ENCODE peak calls at places on chromosomes 4 and X, in six cellular contexts. O is D721Med, U is tibial artery, R is GM06990, E is body of pancreas, V is pancreas. H is an unnamed sample.

GRCh38 chr4:173469622-173470021 is 60.4 kb downstream of the HAND2 start:
- DNase-seq in O (no peak), U (no peak), V (no peak), E (no peak), R (no peak), H (no peak)

GRCh38 chr4:32258986-32259385 is 1538.8 kb downstream of the PCDH7 start:
- DNase-seq in O (no peak), E (no peak), R (no peak), V (no peak), U (no peak), H (no peak)

GRCh38 chr4:102344520-102344954 is 745 bp downstream of the SLC39A8 start:
- DNase-seq in O (peak), R (peak), E (no peak), U (peak), V (peak), H (peak)

GRCh38 chr4:180189639-180190038 is 2053.6 kb upstream of the TENM3 start:
- DNase-seq in R (no peak), U (no peak), V (no peak), E (no peak), O (no peak), H (no peak)

GRCh38 chr4:150280081-150280950 is 202.1 kb downstream of the DCLK2 start:
- DNase-seq in U (no peak), V (no peak), E (no peak), O (no peak), R (no peak), H (no peak)

GRCh38 chrX:154349979-154350378 is 24.5 kb downstream of the FLNA start:
- DNase-seq in U (no peak), E (no peak), O (no peak), R (no peak), V (no peak), H (no peak)

GRCh38 chr4:102174800-102175199 is 170.5 kb downstream of the SLC39A8 start:
- DNase-seq in E (no peak), U (no peak), V (no peak), R (no peak), O (no peak), H (no peak)

GRCh38 chrX:18964880-18965279 is 19.0 kb downstream of the PHKA2 start:
- DNase-seq in U (no peak), R (no peak), O (no peak), E (no peak), V (no peak), H (no peak)

GRCh38 chr4:38386654-38387188 is 277.3 kb upstream of the KLF3 start:
- DNase-seq in V (no peak), E (no peak), U (no peak), R (no peak), O (no peak), H (no peak)

GRCh38 chr4:25552580-25553271 is 102.9 kb upstream of the SLC34A2 start:
- DNase-seq in E (peak), U (no peak), V (peak), O (no peak), R (no peak), H (no peak)

GRCh38 chrX:7085879-7086278 is 61.6 kb upstream of the STS start:
- DNase-seq in O (no peak), V (no peak), E (no peak), R (no peak), U (no peak), H (no peak)

GRCh38 chrX:7090506-7091095 is 56.9 kb upstream of the STS start:
- DNase-seq in E (no peak), R (no peak), O (no peak), V (no peak), U (no peak), H (no peak)

GRCh38 chrX:7086384-7086783 is 61.1 kb upstream of the STS start:
- DNase-seq in E (no peak), O (no peak), R (no peak), V (no peak), U (no peak), H (no peak)

GRCh38 chrX:7091923-7092322 is 55.6 kb upstream of the STS start:
- DNase-seq in E (no peak), O (no peak), R (no peak), U (no peak), V (no peak), H (no peak)

DNA sequence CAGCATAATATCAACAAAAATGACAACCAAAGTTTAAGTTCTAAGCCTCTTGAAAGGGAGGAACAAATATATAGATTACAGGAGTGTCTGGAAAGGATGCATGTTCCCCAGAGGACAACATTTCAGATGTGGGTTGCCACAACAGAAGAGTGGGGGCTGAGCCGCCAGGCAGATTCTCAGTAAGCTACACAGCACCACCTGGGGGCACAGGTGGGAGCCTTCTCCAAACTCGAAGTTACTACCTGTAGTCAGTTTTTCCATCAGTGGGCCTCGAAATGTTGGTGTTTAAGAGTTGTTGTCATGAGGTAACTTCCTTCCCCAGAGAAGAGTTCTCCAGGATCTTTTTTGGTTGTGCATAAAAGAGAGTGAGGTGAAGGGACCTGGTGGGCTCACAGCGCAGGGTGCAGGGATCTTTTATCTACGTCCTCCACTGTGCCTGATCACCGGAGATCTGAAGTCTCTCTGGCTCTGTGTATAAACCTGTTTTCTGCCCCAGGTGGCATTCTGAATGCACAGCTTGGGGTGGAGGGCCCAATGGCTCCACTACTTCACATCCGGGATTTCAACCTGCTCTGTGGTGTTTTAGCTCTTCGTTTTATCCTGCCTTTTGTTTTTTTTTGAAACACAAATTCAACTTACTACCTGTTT is 58.4 kb upstream of the STS start:
- DNase-seq in U (no peak), R (no peak), V (no peak), O (no peak), E (no peak), H (peak)
- TF ChIP-seq CTCF in U (no peak), R (peak), V (no peak), O (peak), E (no peak), H (peak)

GRCh38 chrX:6661731-6662130 is 126.8 kb upstream of the VCX3A start:
- DNase-seq in O (no peak), U (no peak), V (no peak), E (no peak), R (no peak), H (no peak)

GRCh38 chrX:6660567-6661252 is 125.8 kb upstream of the VCX3A start:
- DNase-seq in V (no peak), O (no peak), U (no peak), E (no peak), R (no peak), H (no peak)
- TF ChIP-seq CTCF in V (no peak), O (no peak), U (no peak), E (no peak), R (no peak), H (no peak)

GRCh38 chrX:23643020-23643419 is 24.3 kb upstream of the PRDX4 start:
- DNase-seq in U (no peak), O (no peak), R (no peak), E (no peak), V (no peak), H (no peak)

GRCh38 chrX:23634181-23634580 is 33.1 kb upstream of the PRDX4 start:
- DNase-seq in R (no peak), E (no peak), O (no peak), V (no peak), U (no peak), H (peak)

DNA sequence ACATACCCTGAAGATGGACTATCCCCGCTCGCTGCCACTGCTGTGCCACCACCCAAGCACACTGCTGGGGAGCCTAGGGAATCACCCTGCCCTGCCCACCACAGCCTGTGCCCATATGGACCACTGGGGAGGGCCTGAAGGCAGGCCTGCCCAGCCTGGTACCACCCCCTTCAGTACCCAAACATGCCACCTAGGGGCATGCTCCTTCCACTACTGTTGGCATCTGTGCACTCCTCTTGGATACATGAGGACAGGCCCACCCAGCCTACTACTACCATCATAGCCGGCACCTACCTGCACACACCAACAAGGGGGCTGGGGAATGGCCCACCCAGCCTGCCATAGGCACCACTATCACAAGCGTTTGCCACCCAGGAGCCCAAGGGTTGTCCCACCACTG is 30.1 kb upstream of the PRDX4 start:
- DNase-seq in E (no peak), U (no peak), O (no peak), R (no peak), V (no peak), H (no peak)
- TF ChIP-seq CTCF in E (peak), U (no peak), O (no peak), R (peak), V (no peak), H (no peak)

DNA sequence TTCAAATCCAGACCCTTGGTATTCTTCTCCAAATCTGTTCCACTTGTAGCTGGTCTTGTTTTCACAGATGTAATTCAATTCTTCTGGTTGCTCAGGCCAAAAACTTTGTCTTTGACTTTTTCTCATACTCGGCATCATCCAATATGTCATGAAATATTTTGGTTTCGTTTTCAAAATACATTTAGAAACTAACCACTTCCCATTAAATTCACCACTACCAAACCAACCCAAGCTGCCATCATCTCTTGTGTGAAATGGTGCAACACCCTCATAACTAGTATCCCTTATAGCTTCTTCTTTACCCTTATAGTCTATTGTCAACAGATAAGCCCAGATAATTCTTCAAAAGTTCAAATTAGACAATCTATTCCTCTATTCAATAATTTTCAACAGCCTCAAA is 192.1 kb downstream of the PRR32 start:
- DNase-seq in E (no peak), U (no peak), V (no peak), O (no peak), R (no peak), H (no peak)
- TF ChIP-seq CTCF in E (no peak), U (no peak), V (no peak), O (no peak), R (no peak), H (no peak)